ENCODE peak calls at places on chromosomes 13 and 19, in nine cellular contexts. N is ovary; D is Panc1; O is right cardiac atrium; L is fibroblast of lung; U is tibial artery; M is uterus; Z is aorta; Q is naive thymus-derived CD4-positive, alpha-beta T cell. B is an unnamed sample.

GRCh38 chr13:53201454-53202225 is 173.0 kb downstream of the OLFM4 start:
- DNase-seq in U (no peak), O (peak; percentile 64), M (no peak), N (peak; percentile 22), L (no peak), Q (no peak), D (no peak), Z (no peak), B (no peak)

GRCh38 chr19:1567848-1568227 is 287 bp downstream of the MEX3D start:
- DNase-seq in Q (no peak), U (no peak), D (no peak), O (no peak), N (peak; percentile 51), Z (no peak), L (no peak), M (no peak), B (no peak)

GRCh38 chr19:29446331-29446730 is 79.5 kb upstream of the VSTM2B start:
- DNase-seq in N (no peak), U (no peak), L (no peak), M (no peak), D (no peak), O (no peak), Z (no peak), Q (no peak), B (no peak)

GRCh38 chr13:95267662-95268369 is 33.4 kb downstream of the ABCC4 start:
- DNase-seq in Q (no peak), O (no peak), L (peak; percentile 94), D (no peak), M (peak; percentile 17), U (no peak), Z (no peak), N (no peak), B (no peak)

GRCh38 chr13:36706755-36707154 is 32.9 kb downstream of the SERTM1 start:
- DNase-seq in M (no peak), Q (no peak), N (no peak), D (no peak), U (no peak), Z (no peak), O (no peak), L (no peak), B (no peak)

GRCh38 chr19:40744554-40745401 is 5.5 kb downstream of the ACTMAP start:
- DNase-seq in L (no peak), Z (no peak), O (no peak), N (no peak), D (no peak), U (no peak), Q (no peak), M (no peak), B (no peak)

GRCh38 chr13:51625555-51626345 is 41.5 kb downstream of the WDFY2 start:
- DNase-seq in L (peak; percentile 51), U (no peak), Q (no peak), N (no peak), Z (peak; percentile 71), M (no peak), O (peak; percentile 65), D (no peak), B (no peak)

GRCh38 chr19:6694147-6694815 is 24.3 kb upstream of the TNFSF14 start:
- DNase-seq in O (no peak), Q (no peak), L (no peak), U (no peak), N (no peak), M (no peak), D (no peak), Z (peak; percentile 38), B (no peak)

GRCh38 chr19:16200038-16200775 is 2.5 kb downstream of the AP1M1 start:
- DNase-seq in L (peak; percentile 31), N (no peak), D (no peak), O (no peak), U (peak; percentile 74), M (no peak), Q (no peak), Z (no peak), B (no peak)

GRCh38 chr19:47215581-47215980 is 15.4 kb downstream of the BBC3 start:
- DNase-seq in L (no peak), D (no peak), Q (no peak), U (no peak), N (no peak), M (no peak), O (no peak), Z (no peak), B (no peak)

GRCh38 chr19:40650749-40651305 is 39.6 kb downstream of the NUMBL start:
- DNase-seq in O (no peak), Q (no peak), U (peak; percentile 80), Z (no peak), D (no peak), N (no peak), L (peak; percentile 94), M (peak; percentile 72), B (no peak)

GRCh38 chr19:51293571-51294210 is 17.8 kb upstream of the IGLON5 start:
- DNase-seq in D (no peak), Q (no peak), O (no peak), U (no peak), N (no peak), Z (no peak), L (no peak), M (no peak), B (no peak)

GRCh38 chr19:29687897-29688728 is 22.9 kb downstream of the PLEKHF1 start:
- DNase-seq in D (no peak), U (no peak), Z (no peak), N (no peak), M (no peak), L (peak; percentile 92), Q (no peak), O (peak; percentile 28), B (no peak)

GRCh38 chr19:16970821-16971220 is 55.8 kb downstream of the CPAMD8 start:
- DNase-seq in O (no peak), M (no peak), U (no peak), L (no peak), D (no peak), Q (no peak), Z (no peak), N (no peak), B (no peak)

GRCh38 chr13:37348916-37349653 is 243.6 kb upstream of the CSNK1A1L start:
- DNase-seq in L (peak; percentile 57), N (no peak), M (no peak), Q (no peak), U (no peak), Z (no peak), D (no peak), O (no peak), B (no peak)

GRCh38 chr13:97659602-97660001 is 225.6 kb downstream of the RAP2A start:
- DNase-seq in D (no peak), U (no peak), O (peak; percentile 65), Z (no peak), M (no peak), N (no peak), Q (no peak), L (peak; percentile 47), B (peak; percentile 18)

GRCh38 chr19:1497578-1498235 is 6.7 kb downstream of the REEP6 start:
- DNase-seq in N (no peak), O (no peak), U (no peak), D (no peak), M (no peak), Z (no peak), L (no peak), Q (no peak), B (no peak)

GRCh38 chr13:98676239-98676638 is 76.2 kb downstream of the SLC15A1 start:
- DNase-seq in O (no peak), Z (no peak), N (no peak), L (no peak), Q (no peak), D (no peak), M (no peak), U (no peak), B (no peak)
- H3K27ac ChIP-seq in O (no peak overlapping the region), Z (no peak overlapping the region), N (no peak overlapping the region), L (no peak overlapping the region), Q (no peak overlapping the region), D (no peak overlapping the region), M (no peak overlapping the region), U (no peak overlapping the region), B (no peak overlapping the region)

DNA sequence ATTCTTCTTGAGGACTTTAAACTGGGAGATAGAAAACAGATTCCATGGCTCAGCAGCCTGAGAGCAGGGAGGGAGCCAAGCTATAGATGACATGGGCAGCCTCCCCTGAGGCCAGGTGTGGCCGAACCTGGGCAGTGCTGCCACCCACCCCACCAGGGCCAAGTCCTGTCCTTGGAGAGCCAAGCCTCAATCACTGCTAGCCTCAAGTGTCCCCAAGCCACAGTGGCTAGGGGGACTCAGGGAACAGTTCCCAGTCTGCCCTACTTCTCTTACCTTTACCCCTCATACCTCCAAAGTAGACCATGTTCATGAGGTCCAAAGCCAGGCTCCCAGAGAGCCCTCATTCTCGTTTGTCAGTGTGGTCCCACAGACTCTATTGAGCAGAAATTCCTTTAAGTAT is 8.1 kb downstream of the N4BP2L1 start:
- DNase-seq in D (no peak), U (no peak), L (no peak), Q (no peak), N (no peak), O (no peak), Z (no peak), M (no peak), B (no peak)
- H3K27ac ChIP-seq in D (no peak overlapping the region), U (no peak overlapping the region), L (no peak overlapping the region), Q (no peak overlapping the region), N (no peak overlapping the region), O (no peak overlapping the region), Z (no peak overlapping the region), M (no peak overlapping the region), B (no peak overlapping the region)

DNA sequence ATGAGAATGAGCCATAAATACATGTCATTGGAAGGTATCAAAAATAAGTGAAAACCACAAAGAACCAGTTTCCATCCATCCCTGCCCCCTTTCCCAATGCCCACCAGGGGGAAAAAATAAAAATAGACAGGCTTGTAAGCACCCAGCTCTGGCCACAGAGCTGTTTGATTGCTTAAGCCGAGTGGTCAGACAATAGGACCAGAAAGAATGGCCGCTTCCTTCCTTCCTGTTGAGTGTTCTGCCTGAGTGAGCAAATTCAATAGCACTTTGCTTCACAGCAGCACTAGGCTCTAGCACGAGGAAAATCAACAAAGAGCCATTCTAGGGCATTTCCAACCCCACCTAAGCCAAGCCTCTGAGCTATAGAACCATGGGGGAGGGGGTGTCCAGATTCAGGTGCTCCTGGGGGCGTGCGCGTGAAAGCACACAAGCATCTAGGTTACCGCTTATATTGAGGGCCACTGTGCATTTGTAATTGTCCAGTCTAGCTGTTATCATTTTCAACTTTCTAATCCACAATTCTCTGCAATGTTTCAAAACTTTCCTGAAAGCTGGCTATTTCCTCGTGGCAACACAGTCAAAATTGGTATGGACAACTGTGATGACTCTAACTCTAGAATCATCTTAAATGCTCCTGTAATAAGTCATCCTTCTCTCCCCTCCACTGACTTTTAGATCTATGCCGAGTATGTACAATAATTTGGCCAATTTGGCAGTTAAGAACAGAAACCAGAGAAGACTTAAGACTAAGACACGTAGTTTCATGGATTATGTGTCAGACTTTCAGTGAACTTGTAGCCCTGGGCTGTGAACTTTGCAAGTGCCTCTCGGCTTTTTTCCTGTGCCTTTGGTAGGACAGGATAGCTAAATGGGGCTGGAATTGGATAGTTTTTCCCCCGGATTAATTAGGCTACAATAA is 64.3 kb downstream of the SPRY2 start:
- DNase-seq in L (no peak), Q (no peak), U (no peak), D (no peak), N (no peak), O (no peak), M (no peak), Z (no peak), B (peak; percentile 16)
- H3K27ac ChIP-seq in L (no peak overlapping the region), Q (no peak overlapping the region), U (no peak overlapping the region), D (peak overlapping the region; percentile 63), N (no peak overlapping the region), O (no peak overlapping the region), M (no peak overlapping the region), Z (no peak overlapping the region), B (no peak overlapping the region)

DNA sequence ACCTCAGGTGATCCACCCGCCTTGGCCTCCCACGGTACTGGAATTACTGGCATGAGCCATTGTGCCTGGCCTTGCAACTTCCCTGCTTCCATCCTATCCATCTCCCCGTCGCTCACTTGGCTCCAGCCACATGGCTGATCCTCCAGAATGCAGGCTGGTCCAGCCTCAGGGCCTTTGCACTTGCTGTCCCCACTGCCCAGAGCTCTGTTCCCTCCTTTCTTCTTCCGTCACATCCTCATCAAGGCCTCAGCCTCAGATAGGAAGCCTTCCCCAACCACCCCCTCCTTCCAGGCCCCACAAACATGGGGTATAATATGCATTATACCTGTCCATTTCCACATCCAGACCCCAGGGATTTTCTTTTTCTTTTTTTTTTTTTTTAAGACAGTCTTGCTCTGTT is 16.2 kb downstream of the MAST3 start:
- DNase-seq in N (no peak), O (no peak), U (no peak), Q (no peak), Z (no peak), D (no peak), M (no peak), L (no peak), B (no peak)
- H3K27ac ChIP-seq in N (no peak overlapping the region), O (no peak overlapping the region), U (no peak overlapping the region), Q (no peak overlapping the region), Z (no peak overlapping the region), D (no peak overlapping the region), M (no peak overlapping the region), L (no peak overlapping the region), B (no peak overlapping the region)